ENCODE peak calls at places on chromosomes 13 and 19, in five cellular contexts. B is astrocyte of the cerebellum, V is AG04449, J is fibroblast of mammary gland, T is left ventricle myocardium inferior. S is an unnamed sample.
A peak's percentile ranks its signal among the peaks of the same experiment; 100 is the strongest.

GRCh38 chr19:12954150-12954962 is 2.7 kb downstream of the GADD45GIP1 start:
- DNase-seq in V (no peak), T (no peak), J (no peak), B (no peak), S (no peak)

GRCh38 chr13:113084943-113085540 is 20.5 kb upstream of the F7 start:
- DNase-seq in V (no peak), B (no peak), T (no peak), J (no peak), S (no peak)

GRCh38 chr13:113209880-113210421 is 538 bp downstream of the CUL4A start:
- DNase-seq in J (peak; percentile 52), V (no peak), T (peak; percentile 42), B (no peak), S (peak; percentile 93)

GRCh38 chr13:30908416-30908980 is 2.4 kb downstream of the MEDAG start:
- DNase-seq in V (no peak), T (peak; percentile 47), B (no peak), J (peak; percentile 72), S (peak; percentile 77)

GRCh38 chr19:54017266-54017665 is 25.8 kb downstream of the CACNG6 start:
- DNase-seq in B (no peak), V (no peak), T (no peak), J (peak; percentile 31), S (no peak)

GRCh38 chr13:75364131-75364713 is 117.7 kb downstream of the TBC1D4 start:
- DNase-seq in B (no peak), J (no peak), V (no peak), T (no peak), S (no peak)

GRCh38 chr19:51799311-51799997 is 4.5 kb downstream of the FPR3 start:
- DNase-seq in V (peak; percentile 87), B (peak; percentile 92), T (peak; percentile 89), J (peak; percentile 97), S (peak; percentile 96)

GRCh38 chr19:2805261-2805900 is 14.3 kb upstream of the ZNF554 start:
- DNase-seq in T (no peak), J (no peak), B (no peak), V (no peak), S (no peak)

GRCh38 chr19:31730270-31730669 is 381.0 kb upstream of the TSHZ3 start:
- DNase-seq in B (no peak), J (no peak), V (no peak), T (no peak), S (peak; percentile 64)

GRCh38 chr13:94494021-94494420 is 14.5 kb upstream of the DCT start:
- DNase-seq in T (no peak), V (no peak), J (no peak), B (no peak), S (no peak)

GRCh38 chr19:40396886-40397567 is 7.0 kb upstream of the HIPK4 start:
- DNase-seq in V (no peak), J (no peak), B (no peak), T (no peak), S (no peak)

GRCh38 chr13:33355470-33355869 is 69.9 kb upstream of the STARD13 start:
- DNase-seq in V (no peak), T (no peak), J (peak; percentile 86), B (no peak), S (no peak)

GRCh38 chr13:73820688-73821087 is 313.5 kb downstream of the KLF12 start:
- DNase-seq in B (no peak), T (no peak), J (no peak), V (no peak), S (no peak)

GRCh38 chr19:44764975-44765948 is 12.4 kb upstream of the CBLC start:
- DNase-seq in V (no peak), T (no peak), J (peak; percentile 43), B (no peak), S (no peak)

GRCh38 chr13:79423801-79424642 is 18.0 kb upstream of the RBM26 start:
- DNase-seq in J (peak; percentile 65), T (no peak), V (no peak), B (peak; percentile 41), S (no peak)

GRCh38 chr19:480016-480855 is 16.1 kb upstream of the MADCAM1 start:
- DNase-seq in T (peak; percentile 88), B (no peak), J (peak; percentile 55), V (no peak), S (no peak)

GRCh38 chr19:24029941-24030636 is 56.9 kb upstream of the ZNF254 start:
- DNase-seq in B (no peak), V (no peak), J (no peak), T (no peak), S (no peak)

GRCh38 chr13:30466358-30466714 is 600 bp upstream of the HMGB1 start:
- DNase-seq in J (peak; percentile 41), B (no peak), V (no peak), T (no peak), S (no peak)

GRCh38 chr19:14149509-14149994 is 13.2 kb upstream of the ASF1B start:
- DNase-seq in T (peak; percentile 85), J (peak; percentile 24), V (no peak), B (no peak), S (peak; percentile 96)

GRCh38 chr13:65725001-65725400 is 1505.1 kb downstream of the PCDH9 start:
- DNase-seq in J (no peak), T (no peak), V (no peak), B (peak; percentile 6), S (no peak)

GRCh38 chr13:21176982-21177284 is 475 bp downstream of the MRPL57 start:
- DNase-seq in J (no peak), V (no peak), T (no peak), B (no peak), S (no peak)

DNA sequence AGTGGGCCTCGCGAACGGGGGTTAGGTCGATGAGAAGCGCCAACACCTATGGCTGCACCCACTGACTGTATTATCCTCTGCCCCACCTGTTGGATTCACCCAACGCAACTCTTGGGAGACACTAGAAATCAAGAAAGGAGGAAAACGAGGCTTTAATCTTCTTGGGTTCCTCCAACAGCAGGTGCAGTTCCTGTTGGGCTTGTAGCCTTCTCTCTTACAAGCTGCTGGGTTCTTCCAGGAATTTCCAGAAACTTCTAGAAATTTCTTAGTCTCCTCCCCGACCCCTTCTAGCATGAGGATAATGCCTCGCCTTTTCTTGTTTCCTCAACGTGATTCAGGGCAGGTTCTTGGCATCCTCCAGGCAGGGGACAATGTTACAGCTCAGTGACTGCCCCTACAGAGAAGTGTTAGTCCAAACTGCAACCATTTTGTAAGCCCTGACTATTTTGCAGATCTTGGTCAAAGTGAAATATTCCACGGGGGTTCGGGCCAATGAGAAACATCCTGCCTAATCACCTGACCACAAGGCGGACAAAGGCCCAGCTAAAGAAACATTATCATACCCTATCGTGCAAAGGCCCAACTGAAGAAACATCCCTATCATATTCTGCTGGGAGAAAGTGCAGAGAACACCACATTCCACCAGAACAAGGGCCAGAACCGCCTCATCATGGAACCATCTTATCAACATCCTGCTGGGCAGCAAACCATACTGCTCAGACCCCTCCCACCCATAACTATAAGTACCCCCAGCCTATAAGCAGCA is 598 bp upstream of the PNMA8A start:
- DNase-seq in B (no peak), T (no peak), V (no peak), J (no peak), S (no peak)
- H3K4me3 ChIP-seq in B (peak overlapping the region; percentile 43), T (peak overlapping the region; percentile 69), V (peak overlapping the region; percentile 46), J (peak overlapping the region; percentile 32), S (peak overlapping the region; percentile 50)

GRCh38 chr19:4689403-4689802 is 19.3 kb upstream of the MYDGF start:
- DNase-seq in T (no peak), V (no peak), J (no peak), B (no peak), S (no peak)

GRCh38 chr19:4688587-4688986 is 18.4 kb upstream of the MYDGF start:
- DNase-seq in V (no peak), J (no peak), T (no peak), B (no peak), S (no peak)

GRCh38 chr19:4692275-4693077 is 22.3 kb upstream of the MYDGF start:
- DNase-seq in V (no peak), B (no peak), T (no peak), J (no peak), S (no peak)

GRCh38 chr19:4691383-4691782 is 21.2 kb upstream of the MYDGF start:
- DNase-seq in T (peak; percentile 50), V (no peak), B (no peak), J (no peak), S (no peak)

GRCh38 chr19:4690362-4690761 is 20.2 kb upstream of the MYDGF start:
- DNase-seq in B (no peak), T (no peak), V (no peak), J (no peak), S (no peak)
- TF ChIP-seq CTCF in B (no peak), T (no peak), V (no peak), J (peak; percentile 8), S (no peak)

DNA sequence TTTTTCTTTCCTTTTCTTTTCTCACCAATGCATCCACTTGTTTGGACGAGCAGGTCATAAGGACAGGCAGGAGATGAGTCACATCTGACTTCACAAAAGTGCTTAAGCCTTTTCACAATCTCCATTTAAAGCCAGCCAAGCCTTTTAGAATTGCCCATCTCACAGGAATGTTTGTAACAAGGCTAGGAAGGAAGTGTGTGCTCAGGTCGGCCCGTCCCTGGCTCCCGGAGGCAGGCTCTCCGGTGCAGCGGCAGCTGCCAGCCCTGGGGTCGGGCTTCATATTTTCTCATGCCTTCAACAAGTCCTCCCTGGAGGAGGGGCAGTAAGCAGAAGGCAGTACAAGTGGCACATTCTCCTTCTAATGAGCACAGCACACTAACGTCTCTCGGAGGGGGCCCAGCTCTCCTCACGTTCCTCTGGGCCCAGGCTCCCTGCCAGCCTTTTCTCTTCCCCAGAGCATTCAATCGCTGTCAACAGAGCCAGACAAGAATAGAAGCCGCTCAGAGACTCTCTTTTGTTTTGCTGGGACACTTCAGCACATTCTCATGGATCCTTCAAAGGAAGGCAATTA is 180.5 kb downstream of the COL4A1 start:
- DNase-seq in B (peak; percentile 91), J (peak; percentile 97), V (peak; percentile 93), T (peak; percentile 76), S (peak; percentile 92)
- H3K4me3 ChIP-seq in B (no peak overlapping the region), J (no peak overlapping the region), V (peak overlapping the region; percentile 40), T (peak overlapping the region; percentile 49), S (peak overlapping the region; percentile 33)

GRCh38 chr19:17114414-17114831 is 38.8 kb downstream of the MYO9B start:
- DNase-seq in T (no peak), J (peak; percentile 30), B (peak; percentile 73), V (no peak), S (no peak)

GRCh38 chr19:17112700-17113099 is 37.1 kb downstream of the MYO9B start:
- DNase-seq in T (no peak), V (no peak), J (no peak), B (no peak), S (no peak)

GRCh38 chr19:17112271-17112670 is 36.7 kb downstream of the MYO9B start:
- DNase-seq in J (no peak), B (no peak), V (no peak), T (no peak), S (no peak)

GRCh38 chr19:17111766-17112165 is 36.2 kb downstream of the MYO9B start:
- DNase-seq in V (no peak), J (no peak), B (no peak), T (no peak), S (no peak)

DNA sequence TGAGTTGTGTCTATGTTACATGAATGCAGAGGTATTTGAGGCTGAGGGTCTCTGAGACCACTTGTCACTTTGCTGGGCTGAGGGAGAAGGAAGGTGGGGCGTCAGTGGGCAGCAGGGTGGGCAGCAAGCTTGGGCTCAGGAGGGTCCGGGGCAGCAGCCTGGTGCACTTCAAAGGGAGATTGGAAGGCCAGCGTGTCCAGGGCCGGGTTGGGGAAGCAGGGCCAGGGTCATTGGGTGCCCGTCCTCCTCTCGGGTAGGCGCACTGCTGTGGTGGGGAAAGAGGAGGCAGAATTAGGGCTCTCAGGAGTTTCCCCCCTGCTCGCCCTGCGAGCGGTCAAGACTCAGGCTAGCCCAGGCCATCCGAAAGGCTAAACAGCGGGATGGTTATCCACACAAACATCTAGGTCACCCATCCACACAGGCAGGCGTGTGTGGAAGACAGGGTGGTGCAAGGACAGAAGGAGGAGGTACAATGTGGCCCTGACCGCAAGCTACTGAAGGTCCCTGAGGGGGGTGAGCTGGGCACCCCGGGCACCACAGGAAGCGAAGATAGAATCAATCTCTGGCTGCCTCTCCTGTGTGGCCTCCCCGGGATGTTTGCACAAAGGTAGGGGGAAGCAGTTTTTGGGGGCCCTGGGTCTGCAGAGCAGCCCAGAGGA is 37.7 kb downstream of the MYO9B start:
- DNase-seq in J (no peak), B (no peak), T (no peak), V (no peak), S (no peak)
- TF ChIP-seq CTCF in J (no peak), B (no peak), T (no peak), V (no peak), S (no peak)